ENCODE peak calls at places on chromosomes 13 and 19, in nine cellular contexts. A, N, Q, S, M, O, J, C and U are unnamed samples. For H3K4me1, the result is how much of the 10 kb centered on the place peaks cover.

GRCh38 chr19:50912727-50913716 is 1.8 kb upstream of the KLK4 start:
- DNase-seq in A (no peak), Q (no peak), J (no peak), N (no peak), O (no peak), C (no peak), S (no peak), M (no peak), U (no peak)

GRCh38 chr13:99383946-99384345 is 76.7 kb upstream of the GPR183 start:
- DNase-seq in M (no peak), O (no peak), C (no peak), Q (no peak), A (no peak), J (no peak), S (no peak), N (no peak), U (no peak)

GRCh38 chr19:38831142-38831605 is 420 bp downstream of the ECH1 start:
- DNase-seq in O (peak), N (no peak), S (peak), J (peak), M (peak), Q (peak), A (peak), C (peak), U (peak)

GRCh38 chr13:104809483-104809882 is 1726.0 kb downstream of the EFNB2 start:
- DNase-seq in C (no peak), O (no peak), N (no peak), M (no peak), S (no peak), J (no peak), Q (no peak), A (no peak), U (no peak)

GRCh38 chr13:99356216-99357089 is 49.3 kb upstream of the GPR183 start:
- DNase-seq in M (no peak), N (peak), S (peak), O (no peak), A (peak), J (peak), Q (no peak), C (peak), U (no peak)

GRCh38 chr19:4624733-4625362 is 14.5 kb upstream of the TNFAIP8L1 start:
- DNase-seq in A (no peak), Q (no peak), M (no peak), N (no peak), C (no peak), O (peak), J (no peak), S (no peak), U (no peak)

GRCh38 chr19:33241530-33242101 is 16.0 kb upstream of the SLC7A10 start:
- DNase-seq in N (no peak), Q (no peak), J (peak), M (peak), C (no peak), A (no peak), O (peak), S (no peak), U (no peak)

GRCh38 chr13:90615236-90615635 is 732.3 kb upstream of the MIR17HG start:
- DNase-seq in M (no peak), A (no peak), C (no peak), Q (no peak), N (no peak), J (no peak), S (no peak), O (no peak), U (no peak)

GRCh38 chr13:45781553-45782326 is 69.8 kb downstream of the SIAH3 start:
- DNase-seq in N (no peak), Q (peak), J (peak), O (no peak), M (peak), C (no peak), S (peak), A (no peak), U (no peak)

GRCh38 chr19:51698296-51698695 is 5.2 kb downstream of the SPACA6 start:
- DNase-seq in S (no peak), N (no peak), A (no peak), J (no peak), M (peak), O (no peak), C (no peak), Q (no peak), U (peak)

GRCh38 chr13:49356224-49356623 is 87.6 kb downstream of the CAB39L start:
- DNase-seq in J (no peak), S (no peak), O (no peak), M (no peak), Q (no peak), A (no peak), N (no peak), C (no peak), U (no peak)

GRCh38 chr13:33514362-33514761 is 228.8 kb upstream of the STARD13 start:
- DNase-seq in A (no peak), M (no peak), N (no peak), S (no peak), Q (no peak), C (no peak), O (no peak), J (no peak), U (no peak)

GRCh38 chr13:67023088-67023893 is 206.8 kb downstream of the PCDH9 start:
- DNase-seq in C (no peak), M (no peak), O (peak), A (peak), J (no peak), S (no peak), Q (no peak), N (no peak), U (no peak)

GRCh38 chr13:109818891-109819290 is 32.5 kb upstream of the IRS2 start:
- DNase-seq in S (no peak), N (no peak), A (no peak), C (no peak), Q (no peak), J (no peak), O (no peak), M (no peak), U (no peak)

GRCh38 chr19:54201980-54202379 is 1.3 kb downstream of the RPS9 start:
- DNase-seq in M (no peak), A (no peak), Q (no peak), C (no peak), N (no peak), S (no peak), J (no peak), O (no peak), U (no peak)

GRCh38 chr13:27203854-27204253 is 32.2 kb upstream of the USP12 start:
- DNase-seq in Q (no peak), S (no peak), A (peak), C (no peak), J (peak), O (peak), M (no peak), N (no peak), U (no peak)

GRCh38 chr13:22740264-22740663 is 440.5 kb upstream of the SGCG start:
- DNase-seq in O (peak), M (no peak), C (no peak), J (no peak), A (no peak), S (peak), Q (no peak), N (no peak), U (no peak)

GRCh38 chr19:55042344-55042678 is 4.2 kb upstream of the GP6 start:
- DNase-seq in S (no peak), A (no peak), C (no peak), O (no peak), M (no peak), J (no peak), N (no peak), Q (no peak), U (no peak)

GRCh38 chr19:15154002-15154612 is 46.7 kb downstream of the NOTCH3 start:
- DNase-seq in A (peak), C (no peak), N (no peak), S (peak), O (peak), M (no peak), Q (no peak), J (peak), U (no peak)

GRCh38 chr13:95644611-95645052 is at the start of gene DZIP1:
- DNase-seq in N (no peak), O (peak), Q (peak), M (peak), J (no peak), S (peak), C (peak), A (peak), U (peak)

GRCh38 chr13:42041684-42042035 is 6.8 kb upstream of the DGKH start:
- DNase-seq in Q (peak), A (peak), C (peak), S (peak), M (peak), O (peak), N (no peak), J (peak), U (peak)

GRCh38 chr13:107993239-107993948 is 221.9 kb downstream of the LIG4 start:
- DNase-seq in O (no peak), A (no peak), N (no peak), S (no peak), J (no peak), M (no peak), Q (no peak), C (no peak), U (no peak)

GRCh38 chr13:112900691-112901091 is 68.3 kb upstream of the MCF2L start:
- DNase-seq in J (no peak), N (no peak), S (no peak), M (no peak), C (no peak), A (no peak), O (no peak), Q (no peak), U (no peak)

GRCh38 chr13:108987488-108987887 is 358.1 kb downstream of the MYO16 start:
- DNase-seq in A (no peak), M (no peak), C (no peak), Q (no peak), O (no peak), S (no peak), N (no peak), J (no peak), U (no peak)

GRCh38 chr13:58963321-58963720 is 1200.4 kb downstream of the DIAPH3 start:
- DNase-seq in C (no peak), M (no peak), Q (no peak), A (no peak), S (no peak), J (no peak), N (no peak), O (no peak), U (no peak)

GRCh38 chr13:109729031-109729870 is 57.1 kb downstream of the IRS2 start:
- DNase-seq in C (no peak), S (no peak), O (no peak), Q (no peak), J (no peak), N (no peak), A (no peak), M (no peak), U (no peak)

GRCh38 chr19:10553087-10553667 is 9.5 kb downstream of the ATG4D start:
- DNase-seq in C (no peak), N (no peak), O (no peak), Q (no peak), A (no peak), M (no peak), S (no peak), J (no peak), U (no peak)

GRCh38 chr19:8585894-8586750 is 8.9 kb upstream of the MYO1F start:
- DNase-seq in O (peak), J (peak), S (peak), C (no peak), A (no peak), M (peak), N (peak), Q (no peak), U (no peak)

GRCh38 chr13:61123533-61124269 is 291.9 kb downstream of the PCDH20 start:
- DNase-seq in C (no peak), M (no peak), O (no peak), N (no peak), Q (no peak), A (no peak), J (no peak), S (no peak), U (no peak)

GRCh38 chr19:11745871-11746270 is 7.1 kb upstream of the ZNF823 start:
- DNase-seq in S (no peak), A (no peak), O (no peak), J (no peak), C (no peak), Q (no peak), M (no peak), N (no peak), U (no peak)

GRCh38 chr13:48112896-48113525 is 18.1 kb upstream of the MED4 start:
- DNase-seq in S (no peak), A (no peak), O (no peak), M (no peak), Q (no peak), C (no peak), J (no peak), N (no peak), U (no peak)

GRCh38 chr19:4556574-4557185 is 2.8 kb downstream of the SEMA6B start:
- DNase-seq in C (no peak), N (no peak), M (no peak), O (peak), J (no peak), S (peak), Q (no peak), A (no peak), U (no peak)

GRCh38 chr19:33214621-33215020 is 11.0 kb downstream of the SLC7A10 start:
- DNase-seq in M (no peak), A (no peak), O (peak), N (no peak), Q (no peak), S (no peak), J (peak), C (no peak), U (no peak)

GRCh38 chr13:77543711-77544110 is 8.2 kb downstream of the SCEL start:
- DNase-seq in N (no peak), M (no peak), A (no peak), C (no peak), O (no peak), Q (no peak), J (no peak), S (no peak), U (no peak)

GRCh38 chr13:90618133-90618532 is 729.4 kb upstream of the MIR17HG start:
- DNase-seq in J (no peak), N (no peak), A (no peak), O (peak), Q (no peak), M (no peak), S (no peak), C (no peak), U (no peak)

GRCh38 chr19:41521860-41522555 is 54.0 kb upstream of the CEACAM21 start:
- DNase-seq in O (no peak), S (no peak), M (no peak), J (no peak), C (no peak), Q (no peak), N (no peak), A (no peak), U (no peak)

GRCh38 chr19:2312819-2313501 is 5.0 kb upstream of the LINGO3 start:
- DNase-seq in J (no peak), O (no peak), N (no peak), S (no peak), M (no peak), C (no peak), A (no peak), Q (no peak), U (no peak)

GRCh38 chr13:79869326-79869725 is 388.4 kb downstream of the NDFIP2 start:
- DNase-seq in N (no peak), C (no peak), A (no peak), J (peak), O (peak), S (no peak), Q (no peak), M (no peak), U (no peak)

DNA sequence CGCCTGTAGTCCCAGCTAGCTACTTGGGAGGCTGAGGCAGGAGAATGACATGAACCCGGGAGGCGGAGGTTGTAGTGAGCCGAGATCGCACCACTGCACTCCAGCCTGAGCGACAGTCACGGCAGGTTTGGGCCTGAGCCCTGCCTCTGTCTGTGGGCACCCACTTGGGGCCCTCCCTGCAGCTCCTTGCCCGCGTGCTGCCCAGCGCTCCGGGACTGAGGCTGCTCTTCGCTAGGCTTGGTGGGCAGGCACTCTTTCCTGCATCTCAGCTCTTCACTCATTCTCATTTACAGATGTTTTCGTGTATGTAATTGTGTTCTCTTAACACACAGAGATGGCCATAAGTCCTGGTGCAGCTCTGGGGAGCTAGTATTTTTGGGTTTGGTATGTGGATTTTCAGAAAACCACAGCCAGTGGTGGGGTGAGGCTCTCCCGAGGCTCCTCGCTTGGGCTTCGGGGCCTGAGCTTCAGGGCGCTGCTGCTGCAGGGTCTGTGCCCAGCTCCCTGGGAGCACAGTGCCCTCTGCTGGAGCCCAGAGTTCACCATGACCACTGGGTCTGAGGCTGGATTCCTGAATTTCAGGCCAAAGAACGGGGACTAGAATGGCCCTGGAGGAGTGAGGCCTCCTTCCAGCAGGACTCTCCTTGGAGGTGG is 15.2 kb downstream of the UPF1 start:
- DNase-seq in Q (no peak), M (peak), J (peak), C (peak), O (peak), N (peak), S (peak), A (peak), U (peak)
- H3K4me1 ChIP-seq in Q (half or more), M (half or more), J (under half), C (under half), O (under half), N (under half), S (half or more), A (under half), U (half or more)

GRCh38 chr13:36559388-36559787 is 114.4 kb upstream of the SERTM1 start:
- DNase-seq in C (no peak), Q (no peak), A (no peak), J (no peak), O (no peak), M (no peak), S (no peak), N (no peak), U (no peak)
- H3K4me1 ChIP-seq in C (under half), Q (under half), A (under half), J (under half), O (under half), M (under half), S (under half), N (under half), U (under half)

GRCh38 chr19:46357846-46358583 is 11.1 kb downstream of the PPP5C start:
- DNase-seq in M (no peak), N (no peak), Q (no peak), J (no peak), S (peak), A (no peak), O (no peak), C (no peak), U (no peak)
- H3K4me1 ChIP-seq in M (under half), N (under half), Q (under half), J (under half), S (under half), A (under half), O (under half), C (under half), U (under half)

GRCh38 chr19:5958074-5958850 is 19.7 kb downstream of the RANBP3 start:
- DNase-seq in Q (no peak), J (no peak), N (no peak), M (no peak), O (no peak), A (no peak), C (no peak), S (no peak), U (no peak)
- H3K4me1 ChIP-seq in Q (half or more), J (under half), N (half or more), M (half or more), O (under half), A (half or more), C (under half), S (half or more), U (half or more)

GRCh38 chr19:35267818-35268545 is 780 bp upstream of the USF2 start:
- DNase-seq in M (peak), A (peak), C (peak), O (peak), N (peak), J (peak), Q (no peak), S (peak), U (peak)
- H3K4me1 ChIP-seq in M (half or more), A (under half), C (under half), O (under half), N (under half), J (under half), Q (under half), S (under half), U (under half)

DNA sequence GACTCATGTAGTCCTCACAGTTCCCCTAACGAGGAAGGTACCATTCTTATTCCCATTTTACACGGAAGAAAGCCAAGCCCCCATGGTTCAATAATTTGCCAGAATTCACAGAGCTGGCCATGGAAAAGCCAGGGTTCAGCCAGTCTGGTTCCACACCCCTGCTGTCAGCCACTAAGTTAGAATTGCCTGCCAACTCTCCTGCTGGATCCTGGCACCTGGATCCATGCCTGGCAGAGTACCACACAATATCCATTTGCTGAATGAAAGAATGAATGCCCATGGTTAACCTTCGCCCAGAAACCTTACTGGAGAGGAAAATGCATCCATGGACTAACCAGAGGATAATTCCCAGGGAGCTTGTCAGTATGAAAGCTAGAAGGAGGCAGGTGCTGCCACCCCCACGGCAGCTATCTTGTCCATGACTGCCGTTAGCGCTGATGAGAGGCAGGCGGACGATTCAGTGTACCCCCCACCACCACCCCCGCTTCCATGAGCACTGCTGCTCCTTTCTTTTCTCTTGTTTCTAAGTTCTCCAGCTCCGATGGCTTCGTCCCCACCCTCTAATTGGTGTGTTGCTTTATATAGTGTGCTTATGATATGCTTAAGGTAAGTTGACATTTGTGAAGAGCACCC is 114.5 kb downstream of the SLC7A1 start:
- DNase-seq in J (no peak), O (no peak), Q (no peak), M (no peak), C (no peak), N (no peak), S (no peak), A (no peak), U (no peak)
- H3K4me1 ChIP-seq in J (under half), O (under half), Q (under half), M (under half), C (under half), N (under half), S (under half), A (under half), U (under half)

GRCh38 chr13:40344270-40345148 is 321.9 kb downstream of the FOXO1 start:
- DNase-seq in S (no peak), M (no peak), J (peak), O (peak), N (no peak), A (no peak), Q (no peak), C (no peak), U (no peak)
- H3K4me1 ChIP-seq in S (under half), M (under half), J (under half), O (under half), N (under half), A (under half), Q (under half), C (under half), U (under half)

GRCh38 chr19:18501351-18501750 is 20.5 kb downstream of the ELL start:
- DNase-seq in N (no peak), M (no peak), A (no peak), Q (no peak), S (no peak), C (no peak), O (no peak), J (no peak), U (no peak)

GRCh38 chr19:18502236-18502632 is 19.6 kb downstream of the ELL start:
- DNase-seq in A (no peak), Q (no peak), C (no peak), O (no peak), S (no peak), J (no peak), M (no peak), N (no peak), U (no peak)

GRCh38 chr19:18500376-18500775 is 21.5 kb downstream of the ELL start:
- DNase-seq in N (no peak), Q (no peak), O (no peak), C (no peak), J (no peak), S (no peak), A (no peak), M (no peak), U (no peak)

GRCh38 chr19:18501832-18502231 is 20.0 kb downstream of the ELL start:
- DNase-seq in M (peak), O (no peak), Q (no peak), N (no peak), C (no peak), S (peak), J (no peak), A (no peak), U (no peak)

GRCh38 chr19:18500820-18501219 is 21.1 kb downstream of the ELL start:
- DNase-seq in A (no peak), O (no peak), N (no peak), Q (peak), C (peak), J (no peak), S (no peak), M (peak), U (peak)
- H3K4me1 ChIP-seq in A (half or more), O (under half), N (half or more), Q (half or more), C (under half), J (under half), S (half or more), M (half or more), U (half or more)

DNA sequence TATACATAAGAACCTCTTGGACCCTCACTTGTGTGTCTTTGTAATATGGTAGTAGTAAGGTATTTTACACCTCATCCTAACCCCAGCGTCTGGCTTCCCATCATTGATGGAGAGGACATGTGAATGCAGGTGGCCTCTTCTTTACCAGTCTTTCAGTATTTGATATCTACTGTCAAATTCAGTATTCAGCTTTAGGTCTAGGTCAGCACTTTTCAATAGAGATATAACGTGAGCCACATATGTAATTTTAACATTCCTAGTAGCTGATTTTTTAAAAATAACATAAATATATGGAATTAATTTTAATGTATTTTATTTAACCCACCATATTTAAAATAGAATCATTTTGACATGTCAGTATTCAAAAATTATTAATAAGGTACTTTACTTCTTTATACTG is 2.9 kb downstream of the RAP2A start:
- DNase-seq in S (no peak), C (no peak), A (no peak), Q (no peak), M (no peak), O (no peak), J (no peak), N (no peak), U (no peak)
- H3K4me1 ChIP-seq in S (half or more), C (under half), A (under half), Q (under half), M (under half), O (under half), J (under half), N (under half), U (under half)